ENCODE peak calls at places on chromosomes 16 and 17, in six cellular contexts. E, N, Z, I, Q and M are unnamed samples. For H3K36me3, the result is how much of the 10 kb centered on the place peaks cover.

GRCh38 chr17:33209671-33210070 is 83.4 kb downstream of the ASIC2 start:
- DNase-seq in E (no peak), N (no peak), Z (peak), I (no peak), Q (no peak), M (no peak)

GRCh38 chr17:27983853-27984252 is 58.6 kb upstream of the NLK start:
- DNase-seq in E (no peak), N (no peak), Z (no peak), I (no peak), Q (no peak), M (no peak)

GRCh38 chr17:49571764-49572163 is 3.9 kb upstream of the NXPH3 start:
- DNase-seq in E (no peak), N (no peak), Z (no peak), I (no peak), Q (no peak), M (no peak)

GRCh38 chr17:79790805-79791353 is 6.0 kb downstream of the CBX8 start:
- DNase-seq in E (no peak), N (peak), Z (no peak), I (no peak), Q (no peak), M (no peak)

GRCh38 chr17:2709173-2709661 is 2.3 kb downstream of the CLUH start:
- DNase-seq in E (no peak), N (no peak), Z (no peak), I (no peak), Q (no peak), M (peak)

GRCh38 chr16:69672998-69673713 is 53.2 kb downstream of the NQO1 start:
- DNase-seq in E (no peak), N (no peak), Z (peak), I (no peak), Q (no peak), M (no peak)

GRCh38 chr16:73172621-73173312 is 124.8 kb upstream of the ZFHX3 start:
- DNase-seq in E (peak), N (peak), Z (peak), I (peak), Q (peak), M (peak)

GRCh38 chr16:75789237-75789636 is 62.9 kb upstream of the CPHXL start:
- DNase-seq in E (no peak), N (no peak), Z (peak), I (peak), Q (no peak), M (no peak)

GRCh38 chr16:54847609-54848008 is 83.1 kb upstream of the IRX5 start:
- DNase-seq in E (no peak), N (no peak), Z (no peak), I (no peak), Q (no peak), M (no peak)

GRCh38 chr17:72411124-72411563 is 290.3 kb downstream of the SOX9 start:
- DNase-seq in E (no peak), N (no peak), Z (no peak), I (no peak), Q (no peak), M (no peak)

GRCh38 chr16:80166082-80166481 is 374.7 kb upstream of the DYNLRB2 start:
- DNase-seq in E (no peak), N (no peak), Z (no peak), I (no peak), Q (no peak), M (no peak)

GRCh38 chr17:47332287-47332686 is 8.5 kb downstream of the EFCAB13 start:
- DNase-seq in E (no peak), N (no peak), Z (no peak), I (no peak), Q (no peak), M (no peak)

GRCh38 chr16:84774810-84775209 is 45.0 kb upstream of the CRISPLD2 start:
- DNase-seq in E (peak), N (no peak), Z (peak), I (no peak), Q (no peak), M (no peak)

GRCh38 chr16:19406891-19407491 is 10.7 kb upstream of the TMC5 start:
- DNase-seq in E (no peak), N (no peak), Z (no peak), I (no peak), Q (no peak), M (no peak)

GRCh38 chr17:9470171-9470570 is 105.4 kb downstream of the STX8 start:
- DNase-seq in E (no peak), N (no peak), Z (no peak), I (no peak), Q (no peak), M (no peak)

GRCh38 chr16:4461250-4462085 is 13.0 kb downstream of the NMRAL1 start:
- DNase-seq in E (no peak), N (no peak), Z (no peak), I (peak), Q (no peak), M (no peak)

GRCh38 chr16:57191056-57191536 is 5.0 kb downstream of the RSPRY1 start:
- DNase-seq in E (no peak), N (no peak), Z (peak), I (no peak), Q (no peak), M (no peak)

GRCh38 chr17:69695646-69696045 is 281.1 kb downstream of the MAP2K6 start:
- DNase-seq in E (no peak), N (no peak), Z (no peak), I (no peak), Q (no peak), M (no peak)

GRCh38 chr16:55624696-55625095 is 31.1 kb upstream of the SLC6A2 start:
- DNase-seq in E (no peak), N (no peak), Z (no peak), I (no peak), Q (no peak), M (no peak)

GRCh38 chr16:84842516-84843148 is 22.8 kb downstream of the CRISPLD2 start:
- DNase-seq in E (no peak), N (peak), Z (no peak), I (no peak), Q (no peak), M (no peak)

GRCh38 chr16:14522617-14523135 is 107.4 kb downstream of the PARN start:
- DNase-seq in E (no peak), N (no peak), Z (no peak), I (no peak), Q (no peak), M (no peak)

GRCh38 chr16:51383909-51384308 is 232.8 kb upstream of the SALL1 start:
- DNase-seq in E (no peak), N (no peak), Z (no peak), I (no peak), Q (no peak), M (no peak)

GRCh38 chr17:54754560-54754959 is 146.1 kb upstream of the TOM1L1 start:
- DNase-seq in E (no peak), N (no peak), Z (no peak), I (no peak), Q (no peak), M (peak)

GRCh38 chr17:41251261-41251660 is 1.8 kb downstream of the KRTAP9-4 start:
- DNase-seq in E (no peak), N (no peak), Z (no peak), I (no peak), Q (no peak), M (no peak)

GRCh38 chr17:67549787-67550186 is 167.9 kb upstream of the NOL11 start:
- DNase-seq in E (no peak), N (no peak), Z (no peak), I (no peak), Q (no peak), M (no peak)

GRCh38 chr17:28760561-28760960 is 16.8 kb downstream of the TRAF4 start:
- DNase-seq in E (no peak), N (no peak), Z (no peak), I (no peak), Q (no peak), M (no peak)

GRCh38 chr17:17205368-17206148 is 575 bp downstream of the PLD6 start:
- DNase-seq in E (no peak), N (peak), Z (peak), I (no peak), Q (peak), M (peak)

GRCh38 chr16:67865318-67865717 is 7.5 kb upstream of the EDC4 start:
- DNase-seq in E (no peak), N (no peak), Z (peak), I (peak), Q (no peak), M (no peak)

GRCh38 chr16:81095653-81095952 is 592 bp downstream of the GCSH start:
- DNase-seq in E (peak), N (no peak), Z (no peak), I (no peak), Q (no peak), M (no peak)

GRCh38 chr16:68893710-68894705 is 50.7 kb downstream of the TANGO6 start:
- DNase-seq in E (no peak), N (no peak), Z (peak), I (peak), Q (peak), M (no peak)

GRCh38 chr17:82333279-82334171 is at the start of gene SECTM1:
- DNase-seq in E (peak), N (peak), Z (peak), I (no peak), Q (peak), M (peak)

GRCh38 chr17:19331134-19331533 is 31.4 kb downstream of the B9D1 start:
- DNase-seq in E (no peak), N (no peak), Z (peak), I (no peak), Q (no peak), M (no peak)

GRCh38 chr16:23710008-23710407 is 3.0 kb downstream of the ERN2 start:
- DNase-seq in E (no peak), N (no peak), Z (no peak), I (no peak), Q (no peak), M (no peak)

GRCh38 chr17:28177351-28177750 is 134.9 kb downstream of the NLK start:
- DNase-seq in E (no peak), N (no peak), Z (peak), I (no peak), Q (no peak), M (no peak)

GRCh38 chr17:80064696-80065095 is 28.3 kb downstream of the CCDC40 start:
- DNase-seq in E (no peak), N (no peak), Z (no peak), I (no peak), Q (no peak), M (no peak)

GRCh38 chr17:58756246-58757161 is 850 bp downstream of the PPM1E start:
- DNase-seq in E (no peak), N (peak), Z (no peak), I (peak), Q (no peak), M (no peak)

GRCh38 chr17:75667825-75668224 is 687 bp downstream of the SAP30BP start:
- DNase-seq in E (no peak), N (no peak), Z (no peak), I (no peak), Q (no peak), M (no peak)

GRCh38 chr17:75666959-75667790 is at the start of the genes RECQL5 and SAP30BP:
- DNase-seq in E (peak), N (peak), Z (peak), I (peak), Q (peak), M (peak)

GRCh38 chr17:75664099-75664549 is 2.8 kb downstream of the RECQL5 start:
- DNase-seq in E (no peak), N (no peak), Z (no peak), I (no peak), Q (no peak), M (no peak)

GRCh38 chr17:75668489-75668888 is 1.4 kb downstream of the SAP30BP start:
- DNase-seq in E (no peak), N (no peak), Z (no peak), I (no peak), Q (no peak), M (no peak)

GRCh38 chr17:75665981-75666380 is 973 bp downstream of the RECQL5 start:
- DNase-seq in E (no peak), N (no peak), Z (no peak), I (no peak), Q (no peak), M (no peak)
- H3K36me3 ChIP-seq in E (under half), N (half or more), Z (under half), I (under half), Q (half or more), M (half or more)

GRCh38 chr16:10352262-10352661 is 33.6 kb upstream of the ATF7IP2 start:
- DNase-seq in E (no peak), N (no peak), Z (no peak), I (no peak), Q (no peak), M (no peak)
- H3K27ac ChIP-seq in E (no peak), N (no peak), Z (no peak), I (no peak), Q (no peak), M (no peak)

DNA sequence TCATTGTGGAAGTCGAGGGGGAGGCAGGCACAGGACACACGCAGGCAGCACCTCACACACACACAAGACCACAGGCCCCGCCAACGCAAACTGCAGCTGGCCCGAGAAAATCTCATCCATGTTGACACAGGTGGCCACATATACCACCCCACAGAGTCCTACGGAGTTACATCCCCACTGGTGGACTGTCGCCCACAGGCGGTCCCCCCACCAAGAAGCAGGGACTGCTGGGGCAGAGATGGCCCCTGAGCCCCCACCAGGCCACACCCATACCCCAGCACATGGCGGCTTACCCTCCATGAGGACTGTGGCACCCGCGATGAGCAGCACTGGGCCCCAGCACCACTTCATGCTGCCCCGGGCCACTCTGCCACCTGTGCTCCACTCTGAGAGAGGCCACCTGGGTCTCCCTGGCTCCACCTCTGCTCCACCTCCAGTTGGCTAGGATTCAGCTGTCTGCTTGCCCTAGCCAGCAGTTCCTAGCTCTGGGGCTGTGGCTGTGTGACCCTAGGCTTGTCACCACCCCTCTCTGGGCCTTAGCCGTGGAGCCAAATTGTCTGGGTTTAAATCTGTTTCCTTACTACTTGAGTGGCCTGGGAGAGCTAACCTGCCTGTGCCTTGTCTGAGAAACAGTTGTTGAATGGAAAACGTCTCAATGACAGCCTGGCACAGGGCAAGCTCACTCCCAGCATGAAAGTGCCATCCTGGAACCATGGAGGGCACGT is at the start of gene PRSS53:
- DNase-seq in E (no peak), N (no peak), Z (no peak), I (no peak), Q (no peak), M (no peak)
- H3K36me3 ChIP-seq in E (under half), N (under half), Z (under half), I (under half), Q (half or more), M (under half)

GRCh38 chr16:66618588-66618987 is 14.1 kb downstream of the CMTM3 start:
- DNase-seq in E (no peak), N (no peak), Z (peak), I (no peak), Q (no peak), M (peak)
- H3K27ac ChIP-seq in E (peak), N (no peak), Z (peak), I (peak), Q (no peak), M (peak)

GRCh38 chr16:732332-732731 is 5.4 kb downstream of the HAGHL start:
- DNase-seq in E (no peak), N (no peak), Z (no peak), I (no peak), Q (no peak), M (no peak)
- H3K36me3 ChIP-seq in E (half or more), N (half or more), Z (under half), I (under half), Q (half or more), M (under half)

GRCh38 chr16:88778541-88779065 is 6.4 kb downstream of the PIEZO1 start:
- DNase-seq in E (no peak), N (no peak), Z (no peak), I (no peak), Q (no peak), M (no peak)
- H3K27ac ChIP-seq in E (no peak), N (no peak), Z (no peak), I (no peak), Q (no peak), M (no peak)

DNA sequence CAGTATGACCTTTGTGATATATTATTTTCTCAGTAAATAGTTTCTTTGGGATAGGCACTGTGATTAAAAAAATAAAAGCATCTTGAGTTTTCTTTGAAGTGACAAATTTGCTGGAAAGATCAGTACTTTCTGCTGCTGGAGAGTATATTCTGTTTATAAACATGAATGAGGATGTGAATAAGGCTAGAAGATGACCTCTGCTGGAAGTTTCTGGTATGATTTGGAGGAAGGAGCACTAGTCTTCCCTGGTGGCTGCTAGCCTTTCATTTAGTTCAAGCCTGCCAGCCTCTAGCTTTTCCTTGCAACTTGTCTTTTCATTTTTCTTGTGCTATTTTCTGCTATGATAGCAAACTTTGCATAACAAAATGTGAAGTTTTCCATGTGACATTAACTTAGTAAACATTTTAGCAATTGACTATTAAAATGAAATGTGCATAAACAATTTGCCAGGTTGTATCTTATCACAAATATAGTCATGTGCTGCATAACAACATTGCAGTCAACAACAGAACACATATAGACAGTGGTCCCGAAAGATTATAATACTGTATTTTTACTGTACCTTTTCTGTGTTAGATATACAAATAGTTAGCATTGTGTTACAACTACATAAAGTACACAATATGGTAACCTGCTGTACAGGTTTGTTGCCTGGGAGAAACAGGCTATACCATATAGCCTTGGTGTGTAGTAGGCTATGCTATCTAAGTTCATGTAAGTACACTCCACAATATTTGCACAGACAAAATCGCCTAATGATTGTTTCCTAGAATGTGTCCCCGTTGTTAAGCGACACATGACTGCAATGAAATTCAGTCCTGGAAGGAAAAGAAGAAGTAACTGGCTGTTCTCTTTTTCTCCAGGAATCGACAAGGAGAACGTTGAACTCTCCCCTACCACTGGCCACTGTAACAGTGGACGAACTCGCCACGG is 18.1 kb upstream of the RAB11FIP4 start:
- DNase-seq in E (no peak), N (no peak), Z (peak), I (no peak), Q (no peak), M (no peak)
- H3K36me3 ChIP-seq in E (under half), N (half or more), Z (under half), I (under half), Q (under half), M (under half)